ENCODE peak calls at places on chromosome 22, in six cellular contexts. H is right lobe of liver, V is AG04450, Z is colonic mucosa, I is psoas muscle, M is K562. E is an unnamed sample.
A peak's percentile ranks its signal among the peaks of the same experiment; 100 is the strongest.

GRCh38 chr22:23225724-23226496 is 45.6 kb downstream of the BCR start:
- DNase-seq in H (no peak), V (no peak), Z (peak; percentile 83), I (no peak), M (no peak), E (no peak)

GRCh38 chr22:36982136-36982535 is 37.1 kb downstream of the TST start:
- DNase-seq in H (no peak), V (no peak), Z (no peak), I (no peak), M (peak; percentile 83), E (no peak)

GRCh38 chr22:23113067-23113846 is 28.5 kb downstream of the RSPH14 start:
- DNase-seq in H (no peak), V (peak; percentile 11), Z (no peak), I (peak; percentile 71), M (no peak), E (no peak)

GRCh38 chr22:30705710-30706651 is 11.3 kb downstream of the OSBP2 start:
- DNase-seq in H (peak; percentile 15), V (peak; percentile 15), Z (no peak), I (no peak), M (no peak), E (no peak)

GRCh38 chr22:39388261-39389011 is 11.1 kb upstream of the TAB1 start:
- DNase-seq in H (peak; percentile 78), V (peak; percentile 55), Z (peak; percentile 82), I (peak; percentile 83), M (peak; percentile 90), E (peak; percentile 41)

GRCh38 chr22:27435839-27436581 is 365.5 kb downstream of the MN1 start:
- DNase-seq in H (no peak), V (peak; percentile 36), Z (no peak), I (peak; percentile 68), M (no peak), E (no peak)

GRCh38 chr22:38612217-38613006 is 42.4 kb upstream of the DMC1 start:
- DNase-seq in H (peak; percentile 30), V (no peak), Z (no peak), I (no peak), M (no peak), E (no peak)

GRCh38 chr22:19398206-19398605 is 33.3 kb downstream of the HIRA start:
- DNase-seq in H (no peak), V (no peak), Z (no peak), I (no peak), M (no peak), E (no peak)

GRCh38 chr22:43375951-43376455 is 32.8 kb upstream of the SCUBE1 start:
- DNase-seq in H (no peak), V (no peak), Z (no peak), I (no peak), M (no peak), E (no peak)

GRCh38 chr22:22810018-22810427 is 77.6 kb upstream of the IGLL5 start:
- DNase-seq in H (no peak), V (no peak), Z (no peak), I (peak; percentile 71), M (peak; percentile 98), E (no peak)

GRCh38 chr22:50072714-50073538 is 12.3 kb downstream of the MLC1 start:
- DNase-seq in H (no peak), V (no peak), Z (no peak), I (no peak), M (no peak), E (no peak)

GRCh38 chr22:24450600-24450999 is 23.2 kb downstream of the ADORA2A start:
- DNase-seq in H (no peak), V (no peak), Z (no peak), I (no peak), M (peak; percentile 32), E (no peak)

GRCh38 chr22:23565288-23565941 is 14.7 kb downstream of the IGLL1 start:
- DNase-seq in H (no peak), V (no peak), Z (peak; percentile 28), I (peak; percentile 22), M (peak; percentile 29), E (no peak)

GRCh38 chr22:42185915-42186439 is 55.4 kb upstream of the CYP2D6 start:
- DNase-seq in H (no peak), V (no peak), Z (no peak), I (no peak), M (no peak), E (no peak)

GRCh38 chr22:47115921-47116320 is 353.5 kb downstream of the TBC1D22A start:
- DNase-seq in H (no peak), V (no peak), Z (no peak), I (no peak), M (no peak), E (no peak)

GRCh38 chr22:42994917-42995562 is 19.9 kb downstream of the PACSIN2 start:
- DNase-seq in H (peak; percentile 74), V (peak; percentile 82), Z (peak; percentile 76), I (peak; percentile 56), M (no peak), E (peak; percentile 60)

GRCh38 chr22:19628038-19628776 is 86.1 kb upstream of the SEPTIN5 start:
- DNase-seq in H (no peak), V (no peak), Z (no peak), I (no peak), M (no peak), E (no peak)

GRCh38 chr22:47102081-47102480 is 339.6 kb downstream of the TBC1D22A start:
- DNase-seq in H (no peak), V (no peak), Z (no peak), I (no peak), M (no peak), E (no peak)

GRCh38 chr22:49723478-49724029 is 104.1 kb downstream of the BRD1 start:
- DNase-seq in H (no peak), V (no peak), Z (no peak), I (no peak), M (no peak), E (no peak)

GRCh38 chr22:46547883-46548244 is 10.4 kb upstream of the CELSR1 start:
- DNase-seq in H (peak; percentile 91), V (peak; percentile 47), Z (no peak), I (peak; percentile 82), M (no peak), E (peak; percentile 53)

GRCh38 chr22:37240941-37241320 is 3.1 kb downstream of the RAC2 start:
- DNase-seq in H (no peak), V (no peak), Z (no peak), I (peak; percentile 17), M (no peak), E (no peak)

GRCh38 chr22:36366291-36366708 is 21.5 kb downstream of the MYH9 start:
- DNase-seq in H (no peak), V (no peak), Z (no peak), I (no peak), M (no peak), E (peak; percentile 39)

GRCh38 chr22:23705358-23705757 is 14.5 kb downstream of the RGL4 start:
- DNase-seq in H (no peak), V (no peak), Z (no peak), I (no peak), M (no peak), E (no peak)

GRCh38 chr22:22384668-22385244 is 123.8 kb downstream of the ZNF280B start:
- DNase-seq in H (no peak), V (no peak), Z (no peak), I (no peak), M (no peak), E (no peak)

GRCh38 chr22:45090364-45090960 is 73.3 kb upstream of the NUP50 start:
- DNase-seq in H (no peak), V (no peak), Z (peak; percentile 34), I (no peak), M (no peak), E (no peak)
- TF ChIP-seq CTCF in H (no peak), V (peak; percentile 33), Z (no peak), I (no peak), M (no peak), E (no peak)

GRCh38 chr22:48332438-48333322 is 1495.0 kb downstream of the BRD1 start:
- DNase-seq in H (no peak), V (no peak), Z (no peak), I (peak; percentile 42), M (no peak), E (no peak)
- H3K9me3 ChIP-seq in H (no peaks in the 10 kb centered on the region), V (peaks cover 87% of the 10 kb centered on the region), Z (no peaks in the 10 kb centered on the region), I (peaks cover 4% of the 10 kb centered on the region), M (no peaks in the 10 kb centered on the region), E (no peaks in the 10 kb centered on the region)

GRCh38 chr22:25970348-25970995 is 198.8 kb upstream of the SEZ6L start:
- DNase-seq in H (no peak), V (no peak), Z (no peak), I (peak; percentile 57), M (no peak), E (no peak)
- H3K4me3 ChIP-seq in H (no peak overlapping the region), V (no peak overlapping the region), Z (no peak overlapping the region), I (no peak overlapping the region), M (no peak overlapping the region), E (no peak overlapping the region)

GRCh38 chr22:28905433-28905832 is 22.1 kb downstream of the ZNRF3 start:
- DNase-seq in H (no peak), V (no peak), Z (no peak), I (no peak), M (no peak), E (no peak)
- TF ChIP-seq CTCF in H (no peak), V (no peak), Z (no peak), I (no peak), M (no peak), E (no peak)

E was measured in thoracic aorta.